ENCODE peak calls at places on chromosomes 12 and 14, in ten cellular contexts. M is RWPE1, A is esophagus muscularis mucosa, L is kidney epithelial cell, K is colonic mucosa, Q is suprapubic skin, I is AG10803, B is lower lobe of right lung, N is psoas muscle, H is transverse colon. F is an unnamed sample.

GRCh38 chr14:100108840-100109593 is 43.8 kb downstream of the EVL start:
- DNase-seq in M (no peak), H (no peak), L (no peak), N (no peak), A (no peak), Q (no peak), K (no peak), I (peak), B (no peak), F (no peak)

GRCh38 chr14:101736071-101736470 is 25.4 kb upstream of the PPP2R5C start:
- DNase-seq in I (no peak), L (no peak), N (no peak), Q (peak), M (no peak), K (peak), H (no peak), A (peak), B (no peak), F (no peak)

GRCh38 chr14:50360093-50360492 is 36.6 kb downstream of the CDKL1 start:
- DNase-seq in N (no peak), Q (no peak), K (no peak), I (no peak), A (no peak), H (no peak), M (no peak), L (no peak), B (no peak), F (no peak)

GRCh38 chr12:188910-189621 is 24.9 kb downstream of the SLC6A12 start:
- DNase-seq in N (peak), B (peak), I (peak), A (no peak), K (no peak), M (peak), H (peak), L (no peak), Q (no peak), F (peak)

GRCh38 chr12:5003025-5003666 is 40.5 kb upstream of the KCNA5 start:
- DNase-seq in L (no peak), H (peak), I (peak), B (peak), A (no peak), Q (no peak), K (peak), N (peak), M (peak), F (peak)

GRCh38 chr12:127162902-127163301 is 1104.1 kb upstream of the TMEM132C start:
- DNase-seq in L (peak), Q (no peak), I (peak), B (no peak), M (peak), H (no peak), A (peak), N (no peak), K (no peak), F (no peak)

GRCh38 chr12:15444523-15444922 is 122.2 kb downstream of the PTPRO start:
- DNase-seq in H (no peak), N (no peak), Q (no peak), M (no peak), I (no peak), K (no peak), B (no peak), L (no peak), A (no peak), F (no peak)

GRCh38 chr12:65496617-65497016 is 218.1 kb downstream of the MSRB3 start:
- DNase-seq in M (no peak), K (no peak), Q (no peak), H (no peak), B (no peak), I (peak), N (peak), L (no peak), A (no peak), F (no peak)

GRCh38 chr14:61476737-61477410 is 155.5 kb downstream of the PRKCH start:
- DNase-seq in H (peak), A (no peak), M (peak), N (no peak), Q (no peak), L (peak), I (peak), B (no peak), K (peak), F (no peak)

GRCh38 chr12:89243786-89244185 is 108.5 kb downstream of the DUSP6 start:
- DNase-seq in M (no peak), H (no peak), L (no peak), K (no peak), A (no peak), I (peak), N (no peak), B (no peak), Q (no peak), F (no peak)

GRCh38 chr14:51547260-51547659 is 104.5 kb upstream of the FRMD6 start:
- DNase-seq in N (no peak), L (peak), M (peak), A (no peak), K (peak), H (peak), B (no peak), Q (no peak), I (peak), F (no peak)

GRCh38 chr12:116765271-116765670 is 27.2 kb downstream of the RNFT2 start:
- DNase-seq in Q (no peak), L (peak), B (no peak), I (no peak), N (no peak), H (no peak), M (no peak), A (no peak), K (no peak), F (no peak)

GRCh38 chr14:75430106-75430505 is 2.3 kb downstream of the JDP2 start:
- DNase-seq in H (no peak), M (no peak), L (no peak), A (no peak), B (peak), K (peak), N (peak), Q (no peak), I (peak), F (no peak)

GRCh38 chr14:57479197-57479596 is 14.5 kb downstream of the CCDC198 start:
- DNase-seq in B (no peak), H (no peak), M (no peak), I (no peak), K (no peak), L (no peak), A (no peak), Q (no peak), N (no peak), F (no peak)

GRCh38 chr14:99207456-99207855 is 64.5 kb downstream of the BCL11B start:
- DNase-seq in H (no peak), M (no peak), Q (no peak), N (no peak), A (no peak), K (no peak), L (no peak), B (no peak), I (no peak), F (no peak)

GRCh38 chr12:132558861-132559623 is 51.3 kb downstream of the LRCOL1 start:
- DNase-seq in K (no peak), M (no peak), Q (no peak), L (peak), I (no peak), N (no peak), B (no peak), H (no peak), A (no peak), F (no peak)

GRCh38 chr14:93994919-93995682 is 2.0 kb upstream of the CCDC197 start:
- DNase-seq in Q (no peak), L (peak), H (peak), A (no peak), I (peak), M (peak), N (peak), B (no peak), K (no peak), F (no peak)

GRCh38 chr12:62604856-62605255 is 138.2 kb downstream of the MON2 start:
- DNase-seq in K (no peak), H (no peak), M (no peak), B (no peak), I (peak), Q (no peak), N (no peak), A (no peak), L (no peak), F (no peak)

GRCh38 chr12:28216016-28216415 is 25.8 kb downstream of the CCDC91 start:
- DNase-seq in N (no peak), Q (no peak), I (no peak), A (no peak), K (no peak), L (no peak), B (no peak), M (no peak), H (no peak), F (no peak)

GRCh38 chr14:55942826-55943225 is 175.4 kb upstream of the PELI2 start:
- DNase-seq in H (no peak), I (no peak), B (no peak), K (no peak), L (no peak), N (no peak), A (no peak), M (no peak), Q (no peak), F (no peak)

GRCh38 chr12:53102883-53103807 is at the start of gene SOAT2:
- DNase-seq in Q (peak), M (no peak), I (no peak), N (no peak), K (peak), L (no peak), A (no peak), B (no peak), H (no peak), F (no peak)

GRCh38 chr14:34098045-34098984 is 147.4 kb upstream of the EGLN3 start:
- DNase-seq in K (peak), H (peak), L (no peak), M (peak), A (no peak), Q (no peak), I (peak), B (no peak), N (peak), F (peak)

GRCh38 chr12:88665051-88665450 is 84.8 kb upstream of the KITLG start:
- DNase-seq in A (no peak), H (no peak), Q (no peak), N (no peak), K (no peak), M (no peak), B (no peak), I (peak), L (peak), F (no peak)

GRCh38 chr12:4283512-4284255 is 10.1 kb downstream of the CCND2 start:
- DNase-seq in K (no peak), A (no peak), B (no peak), H (no peak), L (no peak), Q (no peak), N (no peak), I (no peak), M (no peak), F (no peak)

GRCh38 chr12:115135800-115136211 is 451.8 kb upstream of the TBX3 start:
- DNase-seq in N (peak), A (no peak), B (peak), I (peak), L (no peak), H (peak), Q (peak), M (no peak), K (peak), F (no peak)

GRCh38 chr12:49296034-49296835 is 1.3 kb downstream of the PRPH start:
- DNase-seq in I (no peak), B (peak), K (peak), M (peak), L (no peak), H (peak), A (no peak), Q (no peak), N (peak), F (peak)

GRCh38 chr14:77071938-77072388 is 26.1 kb upstream of the CIPC start:
- DNase-seq in A (no peak), M (peak), Q (no peak), N (no peak), L (no peak), I (no peak), H (no peak), K (no peak), B (no peak), F (no peak)

GRCh38 chr12:111443086-111443485 is 37.4 kb downstream of the SH2B3 start:
- DNase-seq in B (no peak), L (no peak), M (no peak), A (no peak), Q (peak), K (no peak), I (no peak), H (no peak), N (no peak), F (no peak)

GRCh38 chr14:50222061-50222613 is 9.2 kb downstream of the SOS2 start:
- DNase-seq in K (no peak), H (no peak), B (no peak), L (no peak), A (no peak), N (no peak), Q (no peak), I (peak), M (no peak), F (no peak)

GRCh38 chr12:117067016-117067415 is 32.2 kb downstream of the TESC start:
- DNase-seq in L (no peak), N (no peak), H (no peak), B (no peak), Q (no peak), K (no peak), M (no peak), I (no peak), A (no peak), F (no peak)

GRCh38 chr12:91422107-91422506 is 239.5 kb upstream of the DCN start:
- DNase-seq in B (no peak), Q (no peak), A (no peak), K (peak), L (no peak), I (no peak), N (no peak), M (no peak), H (peak), F (no peak)
- TF ChIP-seq CTCF in B (no peak), Q (no peak), A (no peak), K (no peak), L (no peak), I (no peak), N (no peak), M (no peak), H (no peak), F (no peak)

GRCh38 chr14:106556665-106557289 is 1030.4 kb downstream of the TMEM121 start:
- DNase-seq in N (peak), Q (no peak), L (no peak), K (peak), M (peak), B (peak), A (no peak), I (no peak), H (peak), F (peak)
- TF ChIP-seq CTCF in N (peak), Q (no peak), L (peak), K (peak), M (peak), B (peak), A (no peak), I (no peak), H (peak), F (peak)

GRCh38 chr12:80260269-80260668 is 160.9 kb downstream of the OTOGL start:
- DNase-seq in L (no peak), I (no peak), Q (no peak), N (no peak), H (no peak), A (no peak), B (no peak), K (no peak), M (no peak), F (no peak)
- TF ChIP-seq CTCF in L (no peak), I (no peak), Q (no peak), N (no peak), H (no peak), A (no peak), B (no peak), K (no peak), M (no peak), F (no peak)

GRCh38 chr14:106840258-106840657 is 1313.9 kb downstream of the TMEM121 start:
- DNase-seq in Q (no peak), N (no peak), H (no peak), I (no peak), A (no peak), M (no peak), L (no peak), B (no peak), K (no peak), F (peak)
- TF ChIP-seq CTCF in Q (no peak), N (no peak), H (no peak), I (no peak), A (no peak), M (no peak), L (no peak), B (no peak), K (no peak), F (peak)

DNA sequence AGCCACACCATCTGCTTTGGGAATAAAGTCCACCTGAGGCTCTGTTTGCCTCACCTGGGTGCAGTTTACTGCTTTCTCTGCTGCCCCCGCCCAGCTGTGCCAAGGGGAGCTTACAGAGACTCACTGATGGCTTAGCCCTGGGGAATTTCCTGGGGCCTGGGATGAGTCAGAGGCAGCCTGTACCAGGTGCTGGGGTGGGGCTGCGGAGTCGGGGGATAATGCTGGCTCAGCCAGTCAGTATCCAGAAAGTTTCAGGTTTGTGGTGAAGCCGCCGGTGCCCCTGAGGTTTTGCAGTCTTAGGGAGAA is 22.3 kb downstream of the PLEKHG3 start:
- DNase-seq in I (no peak), A (no peak), N (no peak), L (peak), H (peak), M (peak), K (peak), Q (no peak), B (no peak), F (no peak)
- TF ChIP-seq CTCF in I (no peak), A (no peak), N (no peak), L (no peak), H (no peak), M (no peak), K (no peak), Q (no peak), B (no peak), F (no peak)

GRCh38 chr12:123238961-123239360 is 5.7 kb downstream of the MTRFR start:
- DNase-seq in H (no peak), Q (no peak), A (no peak), K (no peak), M (no peak), L (no peak), B (no peak), N (no peak), I (no peak), F (no peak)

GRCh38 chr12:123245678-123246077 is 12.4 kb downstream of the MTRFR start:
- DNase-seq in H (no peak), A (no peak), Q (no peak), L (no peak), K (no peak), B (no peak), M (no peak), N (no peak), I (no peak), F (no peak)

GRCh38 chr12:123238330-123238682 is 5.1 kb downstream of the MTRFR start:
- DNase-seq in A (no peak), I (no peak), H (no peak), Q (no peak), L (no peak), M (no peak), B (no peak), K (no peak), N (no peak), F (no peak)

GRCh38 chr12:123242083-123242904 is 9.1 kb downstream of the MTRFR start:
- DNase-seq in H (no peak), K (no peak), L (no peak), N (no peak), I (no peak), M (no peak), B (no peak), Q (no peak), A (no peak), F (no peak)

GRCh38 chr12:123243851-123244250 is 10.6 kb downstream of the MTRFR start:
- DNase-seq in A (no peak), Q (no peak), K (no peak), I (no peak), N (no peak), L (no peak), B (no peak), M (no peak), H (no peak), F (no peak)
- TF ChIP-seq CTCF in A (no peak), Q (no peak), K (no peak), I (no peak), N (no peak), L (no peak), B (no peak), M (no peak), H (no peak), F (no peak)

DNA sequence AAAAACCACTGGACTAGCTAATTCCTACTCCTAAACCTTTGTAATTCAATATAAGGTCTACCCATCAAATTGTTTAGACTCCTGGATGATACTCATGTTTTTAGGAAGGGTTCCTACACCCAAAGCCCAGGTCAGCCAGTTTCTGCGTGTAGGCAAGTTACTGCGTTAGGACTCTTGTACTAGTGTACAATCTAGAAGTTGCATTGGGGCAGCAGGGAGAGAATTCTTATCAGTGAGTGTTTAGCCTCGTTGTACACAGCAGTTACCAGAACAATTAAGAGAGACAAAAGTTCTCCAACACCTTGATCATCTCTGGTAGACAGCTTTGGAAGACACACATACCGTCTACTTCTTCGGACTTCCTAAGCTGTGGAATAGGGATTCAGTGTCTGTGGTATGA is 29.2 kb downstream of the FBXL14 start:
- DNase-seq in K (no peak), B (no peak), M (no peak), L (no peak), N (no peak), Q (peak), I (no peak), H (no peak), A (no peak), F (no peak)
- TF ChIP-seq CTCF in K (no peak), B (no peak), M (no peak), L (no peak), N (no peak), Q (no peak), I (no peak), H (no peak), A (no peak), F (no peak)